ENCODE peak calls at places on chromosomes 12 and 14, in seven cellular contexts. C, A, N, R, V, M and G are unnamed samples.

GRCh38 chr14:101873401-101873800 is 91.0 kb upstream of the DYNC1H1 start:
- DNase-seq in C (no peak), A (no peak), N (no peak), R (no peak), V (no peak), M (no peak), G (no peak)

GRCh38 chr12:26056335-26056734 is 68.5 kb downstream of the BHLHE41 start:
- DNase-seq in C (no peak), A (no peak), N (no peak), R (no peak), V (no peak), M (no peak), G (peak)

GRCh38 chr14:101291390-101291789 is 269.9 kb upstream of the DIO3 start:
- DNase-seq in C (no peak), A (no peak), N (no peak), R (no peak), V (no peak), M (no peak), G (no peak)

GRCh38 chr12:117559978-117560377 is 198.6 kb upstream of the NOS1 start:
- DNase-seq in C (no peak), A (no peak), N (no peak), R (no peak), V (no peak), M (no peak), G (no peak)

GRCh38 chr12:53862831-53863230 is 75.8 kb upstream of the HOXC13 start:
- DNase-seq in C (peak), A (no peak), N (no peak), R (peak), V (no peak), M (no peak), G (no peak)

GRCh38 chr14:73896521-73896920 is 9.9 kb downstream of the ZNF410 start:
- DNase-seq in C (no peak), A (no peak), N (no peak), R (no peak), V (no peak), M (no peak), G (no peak)

GRCh38 chr14:61608245-61609142 is 86.8 kb upstream of the HIF1A start:
- DNase-seq in C (peak), A (no peak), N (no peak), R (no peak), V (no peak), M (no peak), G (no peak)

GRCh38 chr14:96797943-96798349 is 764 bp downstream of the VRK1 start:
- DNase-seq in C (no peak), A (no peak), N (no peak), R (no peak), V (no peak), M (no peak), G (no peak)